ENCODE peak calls at places on chromosomes 2 and 18, in seven cellular contexts. S is CD8-positive, alpha-beta T cell; M is HCT116; W is brain microvascular endothelial cell; I is WTC11; U is fibroblast of the aortic adventitia; Q is fibroblast of lung. A is an unnamed sample.
A peak's percentile ranks its signal among the peaks of the same experiment; 100 is the strongest.

GRCh38 chr2:170324640-170325046 is 146.7 kb downstream of the MYO3B start:
- DNase-seq in S (peak; percentile 37), M (peak; percentile 42), W (peak; percentile 38), I (peak; percentile 74), U (peak; percentile 43), Q (peak; percentile 36), A (peak; percentile 62)

GRCh38 chr18:44679912-44680270 is 797 bp upstream of the SETBP1 start:
- DNase-seq in S (peak; percentile 23), M (no peak), W (no peak), I (peak; percentile 38), U (peak; percentile 64), Q (peak; percentile 64), A (peak; percentile 39)

GRCh38 chr2:179171371-179171770 is 93.3 kb downstream of the SESTD1 start:
- DNase-seq in S (no peak), M (no peak), W (no peak), I (no peak), U (no peak), Q (no peak), A (no peak)

GRCh38 chr2:174623690-174624089 is 26.1 kb upstream of the WIPF1 start:
- DNase-seq in S (no peak), M (no peak), W (no peak), I (no peak), U (no peak), Q (no peak), A (no peak)

GRCh38 chr18:23179416-23179815 is 44.1 kb downstream of the CABLES1 start:
- DNase-seq in S (no peak), M (no peak), W (no peak), I (no peak), U (no peak), Q (no peak), A (no peak)

GRCh38 chr2:66432801-66433694 is 1.9 kb upstream of the MEIS1 start:
- DNase-seq in S (peak; percentile 24), M (no peak), W (peak; percentile 78), I (peak; percentile 90), U (peak; percentile 99), Q (peak; percentile 98), A (peak; percentile 97)

GRCh38 chr18:27778441-27778840 is 398.5 kb downstream of the CDH2 start:
- DNase-seq in S (no peak), M (no peak), W (peak; percentile 35), I (no peak), U (peak; percentile 44), Q (peak; percentile 25), A (peak; percentile 37)

GRCh38 chr2:106201656-106202055 is 7.6 kb upstream of the UXS1 start:
- DNase-seq in S (no peak), M (no peak), W (no peak), I (no peak), U (no peak), Q (no peak), A (no peak)

GRCh38 chr18:9684901-9685738 is 23.0 kb upstream of the RAB31 start:
- DNase-seq in S (no peak), M (no peak), W (no peak), I (no peak), U (peak; percentile 77), Q (peak; percentile 81), A (peak; percentile 75)

GRCh38 chr2:241612156-241613017 is 24.6 kb downstream of the THAP4 start:
- DNase-seq in S (no peak), M (no peak), W (no peak), I (no peak), U (no peak), Q (no peak), A (no peak)

GRCh38 chr2:86336350-86337234 is 834 bp downstream of the REEP1 start:
- DNase-seq in S (no peak), M (no peak), W (no peak), I (peak; percentile 41), U (no peak), Q (no peak), A (no peak)

GRCh38 chr18:1458547-1458946 is 553.9 kb downstream of the ADCYAP1 start:
- DNase-seq in S (no peak), M (no peak), W (no peak), I (no peak), U (no peak), Q (no peak), A (no peak)

GRCh38 chr18:48833701-48834394 is 116.9 kb downstream of the SMAD7 start:
- DNase-seq in S (peak; percentile 63), M (no peak), W (no peak), I (peak; percentile 7), U (no peak), Q (peak; percentile 65), A (peak; percentile 32)

GRCh38 chr2:218885981-218886447 is 5.4 kb downstream of the WNT10A start:
- DNase-seq in S (no peak), M (no peak), W (no peak), I (no peak), U (no peak), Q (no peak), A (no peak)

GRCh38 chr2:39732492-39732891 is 46.6 kb downstream of the THUMPD2 start:
- DNase-seq in S (no peak), M (no peak), W (no peak), I (no peak), U (no peak), Q (no peak), A (peak; percentile 3)

GRCh38 chr2:169670215-169670651 is 24.0 kb downstream of the CFAP210 start:
- DNase-seq in S (no peak), M (no peak), W (peak; percentile 63), I (no peak), U (peak; percentile 40), Q (peak; percentile 64), A (peak; percentile 16)

GRCh38 chr2:46187112-46187618 is 110.0 kb upstream of the EPAS1 start:
- DNase-seq in S (no peak), M (no peak), W (no peak), I (no peak), U (peak; percentile 87), Q (peak; percentile 57), A (peak; percentile 70)

GRCh38 chr18:12062974-12063373 is 30.7 kb upstream of the ANKRD62 start:
- DNase-seq in S (no peak), M (no peak), W (no peak), I (no peak), U (no peak), Q (no peak), A (no peak)

GRCh38 chr2:119721904-119722303 is 37.8 kb upstream of the PTPN4 start:
- DNase-seq in S (no peak), M (no peak), W (no peak), I (no peak), U (no peak), Q (no peak), A (no peak)

GRCh38 chr18:29588446-29589100 is 1411.6 kb upstream of the CDH2 start:
- DNase-seq in S (no peak), M (no peak), W (no peak), I (no peak), U (no peak), Q (no peak), A (no peak)

GRCh38 chr2:197236816-197237215 is 73.8 kb downstream of the ANKRD44 start:
- DNase-seq in S (no peak), M (no peak), W (no peak), I (no peak), U (no peak), Q (no peak), A (no peak)

GRCh38 chr2:1929001-1929400 is 184.7 kb upstream of the PXDN start:
- DNase-seq in S (no peak), M (no peak), W (no peak), I (no peak), U (no peak), Q (no peak), A (no peak)

GRCh38 chr18:3062798-3063563 is 50.0 kb upstream of the LPIN2 start:
- DNase-seq in S (peak; percentile 76), M (peak; percentile 13), W (no peak), I (peak; percentile 80), U (peak; percentile 43), Q (no peak), A (peak; percentile 54)

GRCh38 chr2:126700677-126701076 is 44.7 kb downstream of the GYPC start:
- DNase-seq in S (no peak), M (no peak), W (peak; percentile 33), I (no peak), U (peak; percentile 35), Q (peak; percentile 26), A (peak; percentile 39)

DNA sequence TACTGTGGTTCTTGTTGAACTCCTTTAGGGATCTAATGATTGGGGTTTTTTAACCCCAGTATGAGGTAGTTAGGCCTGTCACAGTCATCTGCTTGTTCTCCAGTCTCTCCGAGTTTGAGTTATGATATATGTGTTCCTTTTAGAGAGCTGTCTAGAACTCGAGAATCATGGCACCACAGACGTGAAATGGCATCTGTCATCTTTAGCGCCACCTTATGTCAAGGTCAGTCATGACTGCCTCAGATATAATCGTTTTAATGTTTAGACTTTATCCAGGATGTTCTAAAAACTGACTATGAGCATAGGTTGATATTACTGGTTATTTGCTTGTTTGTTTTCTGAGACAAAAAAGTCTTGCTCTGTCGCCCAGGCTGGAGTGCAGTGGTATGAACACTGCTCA is 112.2 kb downstream of the CEP192 start:
- DNase-seq in S (no peak), M (peak; percentile 4), W (no peak), I (no peak), U (no peak), Q (no peak), A (no peak)
- TF ChIP-seq CTCF in S (no peak), M (peak; percentile 59), W (peak; percentile 60), I (peak; percentile 15), U (peak; percentile 25), Q (peak; percentile 39), A (peak; percentile 28)

DNA sequence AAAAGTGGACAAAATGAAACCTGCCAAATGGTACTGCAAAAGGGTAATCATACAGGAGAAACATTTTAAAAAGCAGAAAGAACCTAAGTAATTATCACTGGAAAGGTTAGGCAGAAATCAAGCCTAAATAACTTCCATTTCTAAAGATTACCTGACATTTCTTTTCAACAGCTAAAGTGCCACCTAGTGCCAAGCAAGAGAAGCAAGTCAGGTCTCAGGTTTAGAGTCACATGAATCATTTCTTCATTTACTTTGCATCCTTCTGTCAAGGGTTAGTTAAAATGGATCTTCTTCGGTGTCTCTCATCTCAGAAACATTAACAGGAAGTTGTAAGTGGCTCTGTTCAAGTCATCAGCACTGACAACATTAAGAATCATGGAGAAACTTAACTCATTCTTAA is 90.3 kb downstream of the AKAIN1 start:
- DNase-seq in S (no peak), M (no peak), W (no peak), I (no peak), U (no peak), Q (no peak), A (no peak)
- TF ChIP-seq CTCF in S (no peak), M (no peak), W (no peak), I (no peak), U (no peak), Q (no peak), A (no peak)

GRCh38 chr18:73520229-73520628 is 627.4 kb downstream of the FBXO15 start:
- DNase-seq in S (no peak), M (no peak), W (no peak), I (peak; percentile 70), U (no peak), Q (no peak), A (peak; percentile 17)
- TF ChIP-seq CTCF in S (no peak), M (no peak), W (peak; percentile 60), I (peak; percentile 53), U (peak; percentile 6), Q (no peak), A (peak; percentile 31)

DNA sequence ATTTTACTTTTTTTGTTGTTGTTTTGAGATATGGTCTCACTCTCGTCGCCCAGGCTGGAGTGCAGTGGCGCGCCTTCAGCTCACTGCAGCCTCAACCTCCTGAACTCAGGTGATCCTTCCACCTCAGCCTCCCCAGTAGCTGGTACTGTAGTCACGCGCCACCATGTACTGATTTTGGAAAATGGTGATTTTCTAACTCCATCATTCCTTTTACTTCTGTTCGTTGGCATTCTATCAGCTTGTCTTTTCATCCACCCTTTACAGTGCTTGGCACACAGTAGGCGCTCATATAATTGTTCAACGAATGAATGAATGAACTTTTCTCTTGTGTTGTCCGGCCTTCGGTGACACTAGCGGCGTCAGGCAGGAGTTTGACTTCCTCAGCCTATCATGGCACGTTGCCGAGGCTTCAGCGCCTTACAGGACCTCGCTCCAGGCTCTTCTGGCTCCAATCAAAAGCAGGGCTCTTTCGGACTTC is 393 bp upstream of the MTHFD2 start:
- DNase-seq in S (no peak), M (peak; percentile 98), W (no peak), I (no peak), U (no peak), Q (no peak), A (no peak)
- TF ChIP-seq CTCF in S (no peak), M (no peak), W (no peak), I (no peak), U (no peak), Q (no peak), A (no peak)